ENCODE peak calls at places on chromosomes 6 and 20, in nine cellular contexts. I, X, J, Y, G, T, W, M and B are unnamed samples.

GRCh38 chr6:4316867-4317400 is 181.6 kb upstream of the ECI2 start:
- DNase-seq in I (peak), X (no peak), J (no peak), Y (no peak), G (peak), T (peak), W (no peak), M (no peak), B (no peak)

GRCh38 chr20:31722388-31723281 is at the start of gene BCL2L1:
- DNase-seq in I (peak), X (peak), J (peak), Y (peak), G (peak), T (peak), W (peak), M (peak), B (peak)

GRCh38 chr6:42424906-42425474 is 26.7 kb downstream of the TRERF1 start:
- DNase-seq in I (no peak), X (no peak), J (peak), Y (no peak), G (no peak), T (no peak), W (no peak), M (no peak), B (no peak)

GRCh38 chr6:157510329-157511188 is 129.6 kb downstream of the ZDHHC14 start:
- DNase-seq in I (no peak), X (no peak), J (peak), Y (no peak), G (no peak), T (no peak), W (no peak), M (no peak), B (no peak)

GRCh38 chr6:18386302-18386976 is 711 bp upstream of the RNF144B start:
- DNase-seq in I (peak), X (no peak), J (no peak), Y (no peak), G (peak), T (no peak), W (no peak), M (no peak), B (no peak)

GRCh38 chr6:53691667-53692133 is 26.1 kb upstream of the KLHL31 start:
- DNase-seq in I (peak), X (peak), J (no peak), Y (no peak), G (peak), T (no peak), W (no peak), M (no peak), B (no peak)

GRCh38 chr20:41615671-41616070 is 2.5 kb downstream of the CHD6 start:
- DNase-seq in I (no peak), X (no peak), J (no peak), Y (no peak), G (no peak), T (no peak), W (no peak), M (no peak), B (no peak)

GRCh38 chr20:2515203-2515602 is 6.5 kb upstream of the ZNF343 start:
- DNase-seq in I (peak), X (no peak), J (no peak), Y (no peak), G (peak), T (no peak), W (no peak), M (no peak), B (no peak)

GRCh38 chr6:118705799-118706481 is 54.5 kb upstream of the CEP85L start:
- DNase-seq in I (peak), X (peak), J (no peak), Y (no peak), G (peak), T (no peak), W (no peak), M (peak), B (no peak)

GRCh38 chr6:87968435-87969278 is 79.0 kb upstream of the SPACA1 start:
- DNase-seq in I (peak), X (peak), J (no peak), Y (peak), G (peak), T (no peak), W (peak), M (peak), B (no peak)

GRCh38 chr6:155521719-155522118 is 66.1 kb upstream of the NOX3 start:
- DNase-seq in I (peak), X (no peak), J (no peak), Y (no peak), G (peak), T (no peak), W (no peak), M (no peak), B (no peak)

GRCh38 chr6:1608222-1608975 is 1.3 kb upstream of the FOXC1 start:
- DNase-seq in I (no peak), X (no peak), J (no peak), Y (no peak), G (no peak), T (no peak), W (no peak), M (no peak), B (no peak)

GRCh38 chr6:1608976-1609661 is 596 bp upstream of the FOXC1 start:
- DNase-seq in I (no peak), X (no peak), J (no peak), Y (peak), G (peak), T (no peak), W (peak), M (peak), B (peak)

GRCh38 chr6:1606533-1607235 is 3.0 kb upstream of the FOXC1 start:
- DNase-seq in I (no peak), X (no peak), J (no peak), Y (peak), G (no peak), T (no peak), W (peak), M (peak), B (no peak)

GRCh38 chr6:1607236-1607556 is 2.5 kb upstream of the FOXC1 start:
- DNase-seq in I (no peak), X (no peak), J (no peak), Y (no peak), G (peak), T (no peak), W (no peak), M (no peak), B (no peak)

GRCh38 chr6:1607557-1608221 is 2.0 kb upstream of the FOXC1 start:
- DNase-seq in I (no peak), X (peak), J (no peak), Y (peak), G (no peak), T (no peak), W (peak), M (peak), B (no peak)
- TF ChIP-seq CTCF in I (no peak), X (no peak), J (no peak), Y (no peak), G (no peak), T (no peak), W (no peak), M (no peak), B (no peak)

GRCh38 chr6:34696739-34697543 is at the start of gene ILRUN:
- DNase-seq in I (peak), X (peak), J (peak), Y (peak), G (peak), T (peak), W (peak), M (peak), B (peak)
- TF ChIP-seq CTCF in I (no peak), X (no peak), J (no peak), Y (no peak), G (no peak), T (no peak), W (no peak), M (no peak), B (no peak)

GRCh38 chr6:154408906-154409500 is 52.4 kb upstream of the IPCEF1 start:
- DNase-seq in I (peak), X (peak), J (no peak), Y (no peak), G (peak), T (no peak), W (no peak), M (no peak), B (no peak)
- TF ChIP-seq CTCF in I (peak), X (no peak), J (no peak), Y (no peak), G (peak), T (peak), W (no peak), M (no peak), B (no peak)

GRCh38 chr20:61873651-61874420 is 191.8 kb downstream of the TAF4 start:
- DNase-seq in I (no peak), X (no peak), J (no peak), Y (no peak), G (no peak), T (no peak), W (no peak), M (no peak), B (no peak)

GRCh38 chr20:61876931-61877330 is 188.8 kb downstream of the TAF4 start:
- DNase-seq in I (no peak), X (no peak), J (no peak), Y (no peak), G (no peak), T (no peak), W (no peak), M (no peak), B (no peak)

GRCh38 chr20:61875996-61876395 is 189.7 kb downstream of the TAF4 start:
- DNase-seq in I (no peak), X (no peak), J (no peak), Y (no peak), G (no peak), T (no peak), W (no peak), M (no peak), B (no peak)

GRCh38 chr20:61874421-61875068 is 191.1 kb downstream of the TAF4 start:
- DNase-seq in I (no peak), X (no peak), J (no peak), Y (peak), G (peak), T (peak), W (peak), M (no peak), B (no peak)

DNA sequence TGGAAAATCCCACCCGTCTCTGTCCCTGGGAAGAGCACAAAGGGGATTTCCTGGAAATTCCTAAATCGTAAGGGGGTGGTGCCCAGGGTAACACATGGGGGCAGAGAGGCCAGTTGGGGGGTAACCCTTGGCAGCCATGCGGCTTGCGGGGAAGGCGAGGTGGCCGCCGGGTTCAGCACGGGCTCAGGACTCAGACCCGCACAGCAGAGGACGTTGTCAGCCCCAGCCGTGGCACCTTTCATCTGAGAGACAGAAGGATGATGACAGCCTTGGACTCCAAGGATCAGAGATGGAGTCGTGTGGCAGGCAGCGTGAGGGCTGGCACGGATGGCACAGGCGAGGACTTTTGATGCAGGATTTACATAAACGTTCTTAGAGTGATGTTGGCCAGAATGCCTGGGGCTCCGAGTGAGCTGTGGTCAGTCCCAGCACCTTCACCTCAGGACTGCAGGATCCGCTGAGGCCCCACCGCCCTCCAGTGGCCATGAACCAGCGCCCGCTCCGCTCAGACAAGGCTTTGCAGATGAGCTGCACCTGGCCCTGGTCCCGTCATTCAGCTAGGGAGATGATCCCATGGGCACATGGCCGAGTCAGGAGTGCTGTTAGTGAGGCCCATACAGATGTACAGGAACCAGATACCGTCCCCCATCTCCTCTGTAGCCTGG is 190.3 kb downstream of the TAF4 start:
- DNase-seq in I (no peak), X (no peak), J (no peak), Y (peak), G (no peak), T (no peak), W (peak), M (no peak), B (no peak)
- TF ChIP-seq CTCF in I (no peak), X (no peak), J (no peak), Y (no peak), G (no peak), T (no peak), W (peak), M (no peak), B (no peak)

DNA sequence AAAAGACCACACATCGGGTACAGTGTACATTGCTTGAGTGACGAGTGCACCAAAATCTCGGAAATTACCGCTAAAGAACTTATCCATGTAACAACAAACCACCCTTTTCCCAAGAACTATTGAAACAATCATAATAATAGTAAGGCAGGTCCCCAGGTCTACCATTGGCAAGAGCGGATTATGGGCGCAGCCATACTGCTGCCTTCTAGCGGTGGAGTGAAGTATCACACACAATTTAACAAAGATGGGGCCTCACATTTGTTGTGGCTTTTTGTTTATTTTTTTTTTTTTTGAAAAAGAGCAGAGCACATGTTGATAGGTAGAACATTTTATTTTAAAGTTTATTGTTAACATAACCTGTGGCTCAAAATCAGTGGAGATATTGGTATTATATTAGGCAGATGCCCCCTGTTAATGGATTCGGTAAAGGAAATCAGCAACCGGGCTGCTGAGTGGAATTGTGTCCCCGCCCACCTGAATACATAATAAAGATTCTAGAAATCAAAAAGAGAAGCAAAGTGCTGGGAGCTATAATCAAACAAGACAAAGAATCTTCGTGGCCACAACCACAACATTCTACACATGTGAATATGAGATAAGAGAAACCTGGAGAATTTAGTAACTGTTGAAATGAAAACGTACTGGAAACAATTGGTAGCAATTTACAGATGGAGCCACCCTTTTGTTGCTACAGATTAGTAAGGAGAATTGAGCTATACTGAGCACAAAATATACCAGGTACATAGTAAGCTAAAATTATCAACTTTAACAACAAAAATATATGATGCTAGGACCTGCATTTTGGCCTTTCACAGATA is 94.2 kb upstream of the EXOC2 start:
- DNase-seq in I (peak), X (peak), J (no peak), Y (no peak), G (no peak), T (no peak), W (no peak), M (peak), B (no peak)
- TF ChIP-seq CTCF in I (peak), X (peak), J (peak), Y (peak), G (peak), T (peak), W (peak), M (peak), B (no peak)

GRCh38 chr6:2973656-2974055 is 2.3 kb upstream of the SERPINB6 start:
- DNase-seq in I (no peak), X (no peak), J (no peak), Y (no peak), G (no peak), T (no peak), W (no peak), M (no peak), B (no peak)

GRCh38 chr6:2970034-2970685 is 1.2 kb downstream of the SERPINB6 start:
- DNase-seq in I (no peak), X (no peak), J (no peak), Y (no peak), G (peak), T (no peak), W (no peak), M (no peak), B (no peak)

GRCh38 chr6:2970753-2971419 is 481 bp downstream of the SERPINB6 start:
- DNase-seq in I (peak), X (peak), J (peak), Y (peak), G (peak), T (peak), W (peak), M (peak), B (no peak)

GRCh38 chr6:2969549-2969948 is 1.8 kb downstream of the SERPINB6 start:
- DNase-seq in I (no peak), X (no peak), J (no peak), Y (no peak), G (no peak), T (no peak), W (no peak), M (no peak), B (no peak)

DNA sequence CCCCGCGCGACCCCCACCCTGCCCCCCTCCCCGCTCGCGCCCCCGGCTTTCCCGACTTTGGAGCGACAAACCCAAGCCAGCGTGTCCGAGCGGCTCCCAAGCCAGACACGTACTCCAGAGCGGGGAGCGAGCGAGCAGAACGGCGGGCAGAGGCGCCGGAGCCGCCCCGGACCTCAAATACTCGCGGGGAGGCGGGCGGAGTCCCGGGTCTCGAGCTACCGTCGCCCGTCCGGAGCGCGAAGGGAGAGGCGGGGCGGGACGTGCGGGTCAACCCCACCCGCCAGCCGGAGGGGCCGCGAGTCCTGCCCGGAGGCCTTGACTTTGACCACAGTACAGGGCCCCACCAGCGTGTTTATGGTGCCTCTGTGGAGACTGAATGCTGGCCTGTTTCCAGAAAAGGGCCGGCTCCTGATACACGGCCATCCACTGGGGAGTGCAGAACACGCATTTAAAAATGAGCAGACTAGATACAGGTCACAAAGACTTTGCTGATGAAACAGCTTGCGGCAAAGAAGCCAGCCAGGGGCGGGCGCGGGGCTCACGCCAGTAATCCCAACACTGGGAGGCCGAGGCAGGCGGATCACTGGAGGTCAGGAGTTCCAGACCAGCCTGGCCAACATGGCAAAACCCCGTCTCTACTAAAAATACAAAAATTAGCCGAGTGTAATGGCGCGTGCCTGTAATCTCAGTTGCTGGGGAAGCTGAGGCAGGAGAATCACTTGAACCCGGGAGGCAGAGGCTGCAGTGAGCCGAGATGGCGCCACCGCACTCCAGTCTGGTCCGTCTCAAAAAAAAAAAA is at the start of gene SERPINB6:
- DNase-seq in I (peak), X (no peak), J (peak), Y (peak), G (peak), T (peak), W (peak), M (peak), B (peak)
- TF ChIP-seq CTCF in I (no peak), X (no peak), J (no peak), Y (no peak), G (no peak), T (no peak), W (no peak), M (no peak), B (no peak)

GRCh38 chr6:101000334-101000733 is 119.2 kb upstream of the ASCC3 start:
- DNase-seq in I (peak), X (no peak), J (no peak), Y (no peak), G (no peak), T (no peak), W (no peak), M (no peak), B (no peak)

GRCh38 chr6:100996409-100996808 is 115.3 kb upstream of the ASCC3 start:
- DNase-seq in I (no peak), X (no peak), J (no peak), Y (no peak), G (no peak), T (no peak), W (no peak), M (no peak), B (no peak)

GRCh38 chr6:101001012-101001411 is 119.9 kb upstream of the ASCC3 start:
- DNase-seq in I (peak), X (no peak), J (no peak), Y (no peak), G (no peak), T (no peak), W (no peak), M (no peak), B (no peak)

GRCh38 chr6:100999034-100999597 is 118.0 kb upstream of the ASCC3 start:
- DNase-seq in I (no peak), X (no peak), J (no peak), Y (no peak), G (no peak), T (no peak), W (no peak), M (no peak), B (no peak)

DNA sequence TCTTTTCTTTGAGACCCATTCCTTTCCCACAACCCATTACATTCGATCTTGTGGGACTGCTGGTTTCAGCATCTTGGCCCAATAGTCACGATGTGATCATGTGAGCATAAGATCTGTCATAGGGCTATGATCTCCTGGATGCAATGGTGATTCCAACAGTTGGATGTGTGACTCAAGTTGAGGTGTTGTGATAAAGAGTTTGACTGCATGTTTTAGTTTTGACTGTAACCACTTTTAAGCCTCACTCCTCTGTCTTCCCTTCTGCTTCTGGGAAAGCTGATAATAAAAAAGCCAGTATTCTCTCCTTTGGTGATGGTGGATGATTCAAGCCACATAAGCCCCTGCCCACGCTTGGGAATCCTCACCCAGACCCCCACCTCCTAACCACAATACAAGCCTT is 117.0 kb upstream of the ASCC3 start:
- DNase-seq in I (peak), X (no peak), J (no peak), Y (no peak), G (peak), T (no peak), W (no peak), M (no peak), B (no peak)
- TF ChIP-seq CTCF in I (no peak), X (no peak), J (no peak), Y (no peak), G (no peak), T (no peak), W (no peak), M (no peak), B (no peak)

DNA sequence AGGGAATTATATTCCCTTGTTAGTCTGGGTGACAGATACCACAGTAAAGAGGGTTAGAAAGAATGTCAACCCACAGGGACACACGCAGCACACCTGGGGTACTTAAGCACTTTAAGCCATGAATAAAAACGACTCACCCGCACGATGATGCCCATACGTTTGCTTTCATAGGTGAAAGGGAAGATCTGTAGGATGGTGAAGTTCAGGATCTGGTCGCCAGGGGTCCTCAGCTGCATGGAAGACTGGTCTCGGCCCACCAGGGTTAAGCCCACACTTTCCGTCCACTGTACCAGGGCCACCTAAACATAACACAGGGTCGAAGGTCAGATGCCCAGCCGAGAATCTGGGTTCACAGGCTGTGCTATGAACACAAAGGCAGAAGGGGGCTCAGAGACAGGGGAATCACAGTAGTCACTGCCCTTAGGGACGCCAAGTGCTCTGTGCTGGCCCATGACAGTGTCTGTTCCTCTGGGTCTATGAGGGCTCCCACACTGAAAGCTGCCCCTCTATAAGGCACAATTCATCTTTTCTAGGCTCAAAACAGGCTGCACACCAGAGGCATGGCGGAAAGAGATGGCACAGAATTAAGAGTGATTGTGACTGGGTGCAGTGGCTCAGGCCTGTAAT is 96.8 kb upstream of the NFATC2 start:
- DNase-seq in I (peak), X (peak), J (peak), Y (peak), G (peak), T (peak), W (peak), M (peak), B (peak)
- TF ChIP-seq CTCF in I (peak), X (peak), J (peak), Y (peak), G (peak), T (peak), W (peak), M (peak), B (no peak)